ENCODE peak calls at places on chromosomes 13 and 19, in seven cellular contexts. One of them, this sample, is unnamed.

GRCh38 chr13:95536629-95537241 is 15.8 kb upstream of the CLDN10 start:
- DNase-seq in GM23248: peak; percentile 63
- DNase-seq in mucosa of gallbladder: no peak
- DNase-seq in ACHN: peak; percentile 40
- DNase-seq in C1 segment of cervical spinal cord: no peak
- DNase-seq in germinal center: no peak
- DNase-seq in AG08396: no peak
- DNase-seq in this sample: peak; percentile 34

GRCh38 chr19:14381689-14382474 is 638 bp downstream of the ADGRE5 start:
- DNase-seq in GM23248: peak; percentile 90
- DNase-seq in mucosa of gallbladder: peak; percentile 33
- DNase-seq in ACHN: peak; percentile 20
- DNase-seq in C1 segment of cervical spinal cord: no peak
- DNase-seq in germinal center: peak; percentile 61
- DNase-seq in AG08396: peak; percentile 52
- DNase-seq in this sample: peak; percentile 69

GRCh38 chr13:101640797-101641400 is 188.4 kb downstream of the ITGBL1 start:
- DNase-seq in GM23248: peak; percentile 80
- DNase-seq in mucosa of gallbladder: no peak
- DNase-seq in ACHN: peak; percentile 57
- DNase-seq in C1 segment of cervical spinal cord: no peak
- DNase-seq in germinal center: no peak
- DNase-seq in AG08396: peak; percentile 12
- DNase-seq in this sample: peak; percentile 86

GRCh38 chr19:32810452-32810851 is 59.1 kb downstream of the SLC7A9 start:
- DNase-seq in GM23248: no peak
- DNase-seq in mucosa of gallbladder: peak; percentile 76
- DNase-seq in ACHN: no peak
- DNase-seq in C1 segment of cervical spinal cord: no peak
- DNase-seq in germinal center: no peak
- DNase-seq in AG08396: no peak
- DNase-seq in this sample: no peak

GRCh38 chr19:48195106-48195830 is 24.8 kb downstream of the ZSWIM9 start:
- DNase-seq in GM23248: no peak
- DNase-seq in mucosa of gallbladder: no peak
- DNase-seq in ACHN: no peak
- DNase-seq in C1 segment of cervical spinal cord: no peak
- DNase-seq in germinal center: no peak
- DNase-seq in AG08396: no peak
- DNase-seq in this sample: no peak

GRCh38 chr13:99970761-99971575 is 599 bp downstream of the ZIC5 start:
- DNase-seq in GM23248: peak; percentile 28
- DNase-seq in mucosa of gallbladder: no peak
- DNase-seq in ACHN: peak; percentile 41
- DNase-seq in C1 segment of cervical spinal cord: no peak
- DNase-seq in germinal center: no peak
- DNase-seq in AG08396: no peak
- DNase-seq in this sample: no peak

GRCh38 chr13:110329798-110330461 is 22.8 kb downstream of the COL4A2 start:
- DNase-seq in GM23248: peak; percentile 59
- DNase-seq in mucosa of gallbladder: no peak
- DNase-seq in ACHN: no peak
- DNase-seq in C1 segment of cervical spinal cord: no peak
- DNase-seq in germinal center: no peak
- DNase-seq in AG08396: peak; percentile 53
- DNase-seq in this sample: no peak

GRCh38 chr19:50171752-50172151 is 8.7 kb upstream of the IZUMO2 start:
- DNase-seq in GM23248: no peak
- DNase-seq in mucosa of gallbladder: no peak
- DNase-seq in ACHN: no peak
- DNase-seq in C1 segment of cervical spinal cord: no peak
- DNase-seq in germinal center: no peak
- DNase-seq in AG08396: no peak
- DNase-seq in this sample: no peak

GRCh38 chr19:2558543-2558942 is 82.6 kb downstream of the GADD45B start:
- DNase-seq in GM23248: no peak
- DNase-seq in mucosa of gallbladder: no peak
- DNase-seq in ACHN: no peak
- DNase-seq in C1 segment of cervical spinal cord: no peak
- DNase-seq in germinal center: no peak
- DNase-seq in AG08396: no peak
- DNase-seq in this sample: no peak

GRCh38 chr19:41552558-41552957 is 23.4 kb upstream of the CEACAM21 start:
- DNase-seq in GM23248: no peak
- DNase-seq in mucosa of gallbladder: no peak
- DNase-seq in ACHN: no peak
- DNase-seq in C1 segment of cervical spinal cord: no peak
- DNase-seq in germinal center: peak; percentile 61
- DNase-seq in AG08396: no peak
- DNase-seq in this sample: no peak

GRCh38 chr19:1027020-1027952 is 878 bp downstream of the CNN2 start:
- DNase-seq in GM23248: peak; percentile 64
- DNase-seq in mucosa of gallbladder: no peak
- DNase-seq in ACHN: peak; percentile 30
- DNase-seq in C1 segment of cervical spinal cord: no peak
- DNase-seq in germinal center: peak; percentile 47
- DNase-seq in AG08396: no peak
- DNase-seq in this sample: no peak

GRCh38 chr13:52348983-52349780 is 56.8 kb downstream of the THSD1 start:
- DNase-seq in GM23248: peak; percentile 92
- DNase-seq in mucosa of gallbladder: no peak
- DNase-seq in ACHN: peak; percentile 67
- DNase-seq in C1 segment of cervical spinal cord: no peak
- DNase-seq in germinal center: no peak
- DNase-seq in AG08396: peak; percentile 44
- DNase-seq in this sample: peak; percentile 80

GRCh38 chr13:66965146-66965545 is 265.0 kb downstream of the PCDH9 start:
- DNase-seq in GM23248: no peak
- DNase-seq in mucosa of gallbladder: no peak
- DNase-seq in ACHN: no peak
- DNase-seq in C1 segment of cervical spinal cord: no peak
- DNase-seq in germinal center: no peak
- DNase-seq in AG08396: no peak
- DNase-seq in this sample: no peak

GRCh38 chr19:54062643-54063042 is 1.1 kb downstream of the VSTM1 start:
- DNase-seq in GM23248: no peak
- DNase-seq in mucosa of gallbladder: no peak
- DNase-seq in ACHN: no peak
- DNase-seq in C1 segment of cervical spinal cord: no peak
- DNase-seq in germinal center: no peak
- DNase-seq in AG08396: no peak
- DNase-seq in this sample: no peak

GRCh38 chr13:82800391-82800790 is 1081.9 kb downstream of the SLITRK1 start:
- DNase-seq in GM23248: peak; percentile 12
- DNase-seq in mucosa of gallbladder: no peak
- DNase-seq in ACHN: no peak
- DNase-seq in C1 segment of cervical spinal cord: no peak
- DNase-seq in germinal center: no peak
- DNase-seq in AG08396: no peak
- DNase-seq in this sample: peak; percentile 16

GRCh38 chr13:99161512-99161911 is 39.1 kb upstream of the UBAC2 start:
- DNase-seq in GM23248: no peak
- DNase-seq in mucosa of gallbladder: no peak
- DNase-seq in ACHN: no peak
- DNase-seq in C1 segment of cervical spinal cord: no peak
- DNase-seq in germinal center: no peak
- DNase-seq in AG08396: no peak
- DNase-seq in this sample: no peak

GRCh38 chr13:20415694-20416107 is 110.0 kb downstream of the CRYL1 start:
- DNase-seq in GM23248: no peak
- DNase-seq in mucosa of gallbladder: no peak
- DNase-seq in ACHN: no peak
- DNase-seq in C1 segment of cervical spinal cord: no peak
- DNase-seq in germinal center: no peak
- DNase-seq in AG08396: no peak
- DNase-seq in this sample: no peak

GRCh38 chr19:10206226-10206873 is 11.6 kb upstream of the DNMT1 start:
- DNase-seq in GM23248: peak; percentile 69
- DNase-seq in mucosa of gallbladder: no peak
- DNase-seq in ACHN: peak; percentile 13
- DNase-seq in C1 segment of cervical spinal cord: no peak
- DNase-seq in germinal center: no peak
- DNase-seq in AG08396: peak; percentile 35
- DNase-seq in this sample: peak; percentile 41

GRCh38 chr19:30738047-30738446 is 365.9 kb downstream of the ZNF536 start:
- DNase-seq in GM23248: no peak
- DNase-seq in mucosa of gallbladder: no peak
- DNase-seq in ACHN: no peak
- DNase-seq in C1 segment of cervical spinal cord: no peak
- DNase-seq in germinal center: no peak
- DNase-seq in AG08396: no peak
- DNase-seq in this sample: no peak

GRCh38 chr13:38415233-38415632 is 65.6 kb downstream of the UFM1 start:
- DNase-seq in GM23248: no peak
- DNase-seq in mucosa of gallbladder: no peak
- DNase-seq in ACHN: no peak
- DNase-seq in C1 segment of cervical spinal cord: no peak
- DNase-seq in germinal center: peak; percentile 1
- DNase-seq in AG08396: no peak
- DNase-seq in this sample: no peak

GRCh38 chr19:45976180-45976579 is 2.5 kb upstream of the NOVA2 start:
- DNase-seq in GM23248: peak; percentile 30
- DNase-seq in mucosa of gallbladder: no peak
- DNase-seq in ACHN: no peak
- DNase-seq in C1 segment of cervical spinal cord: no peak
- DNase-seq in germinal center: no peak
- DNase-seq in AG08396: no peak
- DNase-seq in this sample: no peak

GRCh38 chr19:14248578-14249011 is 42.6 kb upstream of the ADGRL1 start:
- DNase-seq in GM23248: peak; percentile 41
- DNase-seq in mucosa of gallbladder: no peak
- DNase-seq in ACHN: peak; percentile 37
- DNase-seq in C1 segment of cervical spinal cord: peak; percentile 43
- DNase-seq in germinal center: no peak
- DNase-seq in AG08396: no peak
- DNase-seq in this sample: peak; percentile 13

GRCh38 chr19:17234911-17235617 is 9.0 kb downstream of the OCEL1 start:
- DNase-seq in GM23248: peak; percentile 73
- DNase-seq in mucosa of gallbladder: peak; percentile 44
- DNase-seq in ACHN: peak; percentile 63
- DNase-seq in C1 segment of cervical spinal cord: no peak
- DNase-seq in germinal center: peak; percentile 62
- DNase-seq in AG08396: peak; percentile 69
- DNase-seq in this sample: peak; percentile 30

GRCh38 chr19:7507884-7508283 is 8.0 kb upstream of the ZNF358 start:
- DNase-seq in GM23248: peak; percentile 93
- DNase-seq in mucosa of gallbladder: peak; percentile 81
- DNase-seq in ACHN: peak; percentile 90
- DNase-seq in C1 segment of cervical spinal cord: peak; percentile 49
- DNase-seq in germinal center: no peak
- DNase-seq in AG08396: peak; percentile 92
- DNase-seq in this sample: peak; percentile 73

This sample was measured in AG10803.